ENCODE peak calls at places on chromosomes 5 and 9, in four cellular contexts. V is GM12891, R is HepG2, I is SK-N-SH. X is an unnamed sample.

GRCh38 chr9:83701769-83702168 is 6.0 kb downstream of the UBQLN1 start:
- DNase-seq in V (no peak), R (no peak), I (no peak), X (no peak)

GRCh38 chr9:97934321-97935115 is 3.5 kb downstream of the HEMGN start:
- DNase-seq in I (no peak), V (no peak), R (no peak), X (no peak)

GRCh38 chr9:135299651-135300345 is 179.8 kb upstream of the PPP1R26 start:
- DNase-seq in V (no peak), I (peak), R (no peak), X (no peak)

GRCh38 chr9:89598926-89599325 is 5.9 kb upstream of the GADD45G start:
- DNase-seq in V (no peak), R (no peak), I (no peak), X (no peak)

GRCh38 chr5:124574521-124575436 is 171.7 kb downstream of the ZNF608 start:
- DNase-seq in I (peak), V (no peak), R (no peak), X (no peak)

GRCh38 chr9:109411818-109412352 is 86.2 kb downstream of the PTPN3 start:
- DNase-seq in V (no peak), R (no peak), I (peak), X (no peak)

GRCh38 chr9:118108971-118109370 is 404.8 kb downstream of the TLR4 start:
- DNase-seq in R (no peak), V (no peak), I (no peak), X (no peak)

GRCh38 chr9:127059030-127059429 is 63.4 kb downstream of the ANGPTL2 start:
- DNase-seq in R (no peak), V (no peak), I (no peak), X (no peak)

GRCh38 chr9:92135576-92135975 is 20.4 kb upstream of the SPTLC1 start:
- DNase-seq in R (no peak), I (no peak), V (no peak), X (no peak)

GRCh38 chr9:76586555-76587314 is 127.8 kb downstream of the GCNT1 start:
- DNase-seq in R (no peak), I (no peak), V (no peak), X (no peak)

GRCh38 chr5:132493241-132493640 is 2.7 kb upstream of the IRF1 start:
- DNase-seq in I (no peak), V (no peak), R (no peak), X (no peak)

GRCh38 chr9:96868709-96869108 is 14.4 kb upstream of the ZNF782 start:
- DNase-seq in R (no peak), I (no peak), V (no peak), X (no peak)

GRCh38 chr5:86337667-86338460 is 279.9 kb upstream of the COX7C start:
- DNase-seq in V (no peak), R (no peak), I (no peak), X (no peak)

GRCh38 chr5:33129309-33129708 is 311.5 kb upstream of the TARS1 start:
- DNase-seq in V (no peak), R (no peak), I (no peak), X (no peak)

GRCh38 chr5:137122075-137122474 is 377.1 kb downstream of the SPOCK1 start:
- DNase-seq in R (no peak), I (no peak), V (no peak), X (no peak)

GRCh38 chr9:77978086-77978781 is 53.4 kb downstream of the GNAQ start:
- DNase-seq in V (no peak), I (no peak), R (no peak), X (no peak)

GRCh38 chr5:54930736-54931135 is 54.7 kb downstream of the ESM1 start:
- DNase-seq in I (no peak), V (no peak), R (no peak), X (no peak)

GRCh38 chr5:167573274-167574127 is 717.9 kb upstream of the WWC1 start:
- DNase-seq in I (peak), V (no peak), R (no peak), X (no peak)

GRCh38 chr5:115813719-115814118 is 2.7 kb downstream of the CDO1 start:
- DNase-seq in V (no peak), R (no peak), I (no peak), X (no peak)

GRCh38 chr9:27457445-27457844 is 66.6 kb upstream of the IFNK start:
- DNase-seq in I (no peak), R (no peak), V (no peak), X (no peak)

GRCh38 chr9:108622467-108622866 is 233.3 kb downstream of the ACTL7B start:
- DNase-seq in V (no peak), I (no peak), R (no peak), X (no peak)

GRCh38 chr5:90932052-90932699 is 373.6 kb downstream of the ADGRV1 start:
- DNase-seq in V (peak), I (peak), R (peak), X (peak)

GRCh38 chr5:61228691-61229280 is 66.5 kb upstream of the SMIM15 start:
- DNase-seq in R (no peak), V (peak), I (no peak), X (peak)

GRCh38 chr9:101093620-101094019 is 65.1 kb downstream of the PLPPR1 start:
- DNase-seq in R (peak), V (no peak), I (no peak), X (no peak)

GRCh38 chr5:6729400-6730310 is 16.4 kb downstream of the TENT4A start:
- DNase-seq in V (no peak), I (no peak), R (no peak), X (no peak)

GRCh38 chr5:173714551-173715428 is 98.3 kb upstream of the BOD1 start:
- DNase-seq in R (no peak), V (no peak), I (no peak), X (no peak)

GRCh38 chr9:125484632-125485282 is 222.3 kb downstream of the MAPKAP1 start:
- DNase-seq in V (no peak), I (no peak), R (no peak), X (no peak)

GRCh38 chr5:38831909-38832308 is 13.9 kb upstream of the OSMR start:
- DNase-seq in V (no peak), R (peak), I (peak), X (no peak)

GRCh38 chr9:132531187-132531586 is 51.2 kb upstream of the BARHL1 start:
- DNase-seq in I (no peak), R (no peak), V (no peak), X (no peak)

GRCh38 chr5:159680095-159680494 is 236.2 kb upstream of the ADRA1B start:
- DNase-seq in V (no peak), R (no peak), I (no peak), X (no peak)

GRCh38 chr5:138330813-138331448 is 673 bp downstream of the CDC25C start:
- DNase-seq in V (no peak), I (no peak), R (no peak), X (no peak)

GRCh38 chr5:41517909-41518308 is 7.5 kb upstream of the PLCXD3 start:
- DNase-seq in V (no peak), R (no peak), I (no peak), X (no peak)

GRCh38 chr9:21294904-21295538 is 10.1 kb downstream of the IFNA5 start:
- DNase-seq in R (no peak), I (no peak), V (no peak), X (no peak)

GRCh38 chr9:132644251-132644650 is 25.5 kb downstream of the DDX31 start:
- DNase-seq in I (peak), R (peak), V (peak), X (no peak)

GRCh38 chr5:173329370-173330150 is 1.3 kb upstream of the STC2 start:
- DNase-seq in R (peak), V (peak), I (peak), X (peak)

GRCh38 chr9:15834541-15834940 is 281.7 kb downstream of the CCDC171 start:
- DNase-seq in I (no peak), R (no peak), V (no peak), X (no peak)

GRCh38 chr5:170623576-170624181 is 119.9 kb downstream of the KCNIP1 start:
- DNase-seq in V (no peak), R (peak), I (peak), X (no peak)

GRCh38 chr9:14967450-14968321 is 57.5 kb upstream of the FREM1 start:
- DNase-seq in R (peak), I (no peak), V (no peak), X (no peak)

GRCh38 chr5:82307431-82307830 is 29.3 kb upstream of the RPS23 start:
- DNase-seq in R (no peak), V (no peak), I (no peak), X (no peak)

GRCh38 chr9:33416996-33417395 is 14.6 kb upstream of the AQP7 start:
- DNase-seq in I (no peak), V (no peak), R (no peak), X (no peak)

GRCh38 chr5:1466631-1467265 is 21.5 kb upstream of the SLC6A3 start:
- DNase-seq in I (no peak), R (no peak), V (no peak), X (no peak)
- TF ChIP-seq TAF1 in I (no peak), R (no peak), V (no peak), X (no peak)

GRCh38 chr9:5714501-5715401 is 85.8 kb downstream of the RIC1 start:
- DNase-seq in I (no peak), V (no peak), R (peak), X (no peak)
- TF ChIP-seq TAF1 in I (no peak), V (no peak), R (no peak), X (no peak)

DNA sequence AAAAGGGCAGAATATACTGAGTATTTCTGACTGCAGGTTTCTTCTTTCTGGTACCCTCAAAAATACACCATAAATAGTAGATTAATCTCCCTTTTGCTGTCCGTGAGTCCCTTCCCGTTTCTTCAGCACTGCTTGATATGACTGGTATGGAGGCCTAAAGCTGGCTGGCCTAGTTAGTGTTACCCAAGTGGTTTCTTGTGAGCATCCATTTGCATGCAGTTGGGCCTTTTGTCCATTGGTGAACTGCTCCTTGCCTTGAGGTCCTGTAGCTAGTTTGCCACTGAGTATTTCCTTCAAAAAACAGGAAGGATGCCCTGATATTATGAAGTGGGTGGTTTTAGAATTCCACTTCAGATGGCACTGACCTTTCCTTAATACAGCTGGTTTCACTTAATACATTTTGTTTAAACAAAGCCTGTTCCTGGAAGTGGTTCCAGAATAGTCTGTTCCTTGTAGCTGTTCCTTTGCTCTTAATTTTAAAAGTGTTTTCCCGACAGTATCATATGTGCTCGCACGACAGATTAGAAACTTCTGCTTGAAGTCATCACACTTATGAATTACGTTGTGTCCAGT is 40.0 kb upstream of the ABL1 start:
- DNase-seq in I (no peak), R (no peak), V (no peak), X (no peak)
- TF ChIP-seq TAF1 in I (no peak), R (no peak), V (no peak), X (no peak)

DNA sequence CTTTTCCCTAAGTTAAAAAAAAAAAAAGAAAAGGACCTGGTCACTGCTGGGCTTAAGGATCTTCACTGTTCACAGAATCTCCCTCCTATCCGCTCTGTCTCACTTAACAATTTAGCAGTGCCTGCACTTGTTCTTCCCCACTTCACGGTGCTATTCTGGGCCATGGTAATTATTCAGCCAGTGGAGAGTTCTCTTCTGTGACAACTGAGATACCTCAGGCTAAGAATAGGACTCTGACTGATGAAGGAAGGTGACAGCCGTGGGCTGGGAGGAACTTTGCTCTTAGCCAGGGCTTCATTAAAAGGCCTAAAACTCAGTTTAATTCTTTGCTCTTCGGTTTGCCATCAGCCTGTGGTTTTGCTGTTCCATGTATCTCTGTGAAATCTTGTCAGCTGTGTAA is 51.9 kb upstream of the ENTREP1 start:
- DNase-seq in I (no peak), V (no peak), R (no peak), X (no peak)
- TF ChIP-seq TAF1 in I (no peak), V (no peak), R (no peak), X (no peak)

GRCh38 chr9:123084256-123084655 is 50.8 kb downstream of the GPR21 start:
- DNase-seq in R (no peak), V (no peak), I (no peak), X (no peak)

GRCh38 chr9:123083680-123084079 is 50.2 kb downstream of the GPR21 start:
- DNase-seq in I (no peak), R (no peak), V (no peak), X (no peak)

GRCh38 chr9:123089040-123089439 is 55.6 kb downstream of the GPR21 start:
- DNase-seq in I (no peak), V (no peak), R (no peak), X (no peak)

GRCh38 chr9:123087359-123087888 is 54.0 kb downstream of the GPR21 start:
- DNase-seq in R (peak), I (no peak), V (no peak), X (no peak)

GRCh38 chr9:123085916-123086315 is 52.4 kb downstream of the GPR21 start:
- DNase-seq in R (no peak), I (no peak), V (no peak), X (no peak)
- TF ChIP-seq TAF1 in R (no peak), I (no peak), V (no peak), X (no peak)

GRCh38 chr9:35105571-35106342 is 2.8 kb upstream of the STOML2 start:
- DNase-seq in I (no peak), V (no peak), R (no peak), X (no peak)

GRCh38 chr9:35107337-35108290 is 4.7 kb upstream of the STOML2 start:
- DNase-seq in V (no peak), R (no peak), I (no peak), X (no peak)

GRCh38 chr9:35104586-35104985 is 1.7 kb upstream of the STOML2 start:
- DNase-seq in R (no peak), I (no peak), V (no peak), X (no peak)

GRCh38 chr9:35105126-35105525 is 2.2 kb upstream of the STOML2 start:
- DNase-seq in V (no peak), R (no peak), I (no peak), X (no peak)

GRCh38 chr9:35106343-35106730 is 3.4 kb upstream of the STOML2 start:
- DNase-seq in R (no peak), V (no peak), I (no peak), X (no peak)
- TF ChIP-seq TAF1 in R (no peak), V (no peak), I (no peak), X (no peak)

GRCh38 chr5:36855141-36855495 is 21.5 kb upstream of the NIPBL start:
- DNase-seq in I (no peak), V (no peak), R (no peak), X (no peak)
- TF ChIP-seq TAF1 in I (no peak), V (no peak), R (no peak), X (no peak)

GRCh38 chr9:17437813-17438212 is 141.1 kb upstream of the SH3GL2 start:
- DNase-seq in R (no peak), V (no peak), I (no peak), X (no peak)
- TF ChIP-seq TAF1 in R (no peak), V (no peak), I (no peak), X (no peak)

GRCh38 chr5:84379749-84380148 is 4.9 kb downstream of the EDIL3 start:
- DNase-seq in I (no peak), R (no peak), V (no peak), X (no peak)

GRCh38 chr5:84382363-84383295 is 2.1 kb downstream of the EDIL3 start:
- DNase-seq in V (no peak), R (no peak), I (peak), X (no peak)

GRCh38 chr5:84383816-84384603 is 670 bp downstream of the EDIL3 start:
- DNase-seq in V (no peak), I (peak), R (no peak), X (no peak)

GRCh38 chr5:84383296-84383815 is 1.3 kb downstream of the EDIL3 start:
- DNase-seq in R (no peak), I (no peak), V (no peak), X (no peak)

DNA sequence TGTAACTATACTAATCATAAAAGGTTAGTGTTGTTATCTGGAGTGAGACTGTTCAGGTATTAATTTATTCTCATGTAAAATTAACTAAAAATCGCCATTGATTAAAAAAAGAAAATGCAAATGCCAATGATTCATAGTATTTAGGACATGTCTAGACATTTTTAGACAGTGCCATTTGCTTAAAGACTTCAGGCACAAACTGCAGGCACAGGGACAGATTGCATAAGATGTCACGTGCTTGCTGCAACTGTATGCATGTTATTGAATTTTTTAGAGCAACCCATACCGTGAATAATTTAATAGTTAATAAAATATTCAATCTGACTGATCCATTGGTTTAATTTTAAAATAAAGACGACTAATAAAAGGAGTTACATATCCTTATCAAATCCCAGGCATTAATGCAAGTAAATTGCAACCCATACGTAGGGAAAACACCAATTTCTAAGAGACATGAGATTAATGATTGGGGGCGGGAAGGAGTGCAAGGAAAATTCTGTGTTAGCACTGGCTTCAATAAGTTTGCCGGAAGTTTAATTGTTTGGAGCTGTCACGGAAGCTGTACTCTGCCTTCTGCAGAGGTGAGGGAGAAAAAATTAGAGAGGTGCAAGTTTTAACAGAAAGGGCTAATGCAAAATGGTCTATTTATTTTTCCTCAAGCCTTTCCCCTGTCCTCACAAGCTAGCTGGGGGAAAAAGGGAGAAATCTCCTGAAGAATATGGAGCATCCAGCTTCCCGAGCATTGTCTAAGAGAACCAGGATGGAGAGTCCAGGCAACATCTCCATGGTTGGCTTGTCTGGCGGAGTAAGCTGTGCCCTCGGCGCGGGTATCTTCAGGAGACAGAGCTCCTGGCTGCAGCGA is 2.9 kb downstream of the EDIL3 start:
- DNase-seq in R (no peak), V (no peak), I (no peak), X (no peak)
- TF ChIP-seq TAF1 in R (no peak), V (no peak), I (no peak), X (no peak)

GRCh38 chr9:130394320-130394719 is 50.4 kb upstream of the ASS1 start:
- DNase-seq in R (no peak), I (no peak), V (no peak), X (no peak)
- TF ChIP-seq TAF1 in R (no peak), I (no peak), V (no peak), X (no peak)

X was measured in GM12892.